ENCODE peak calls at places on chromosomes 5 and 9, in six cellular contexts. S, I, C, Z, J and T are unnamed samples.
A peak's percentile ranks its signal among the peaks of the same experiment; 100 is the strongest.

GRCh38 chr5:131735393-131735792 is 61.4 kb downstream of the FNIP1 start:
- DNase-seq in Z (no peak), C (no peak), J (no peak), I (no peak), S (no peak), T (no peak)

GRCh38 chr5:142108432-142109355 is at the start of gene NDFIP1:
- DNase-seq in I (peak; percentile 68), J (peak; percentile 87), S (peak; percentile 97), Z (peak; percentile 54), C (peak; percentile 95), T (peak; percentile 85)

GRCh38 chr9:79572891-79573696 is 1.3 kb downstream of the TLE4 start:
- DNase-seq in Z (no peak), S (peak; percentile 90), I (no peak), J (peak; percentile 65), C (peak; percentile 89), T (peak; percentile 48)

GRCh38 chr5:1011226-1011631 is 2.6 kb downstream of the NKD2 start:
- DNase-seq in C (peak; percentile 74), J (peak; percentile 66), S (no peak), I (peak; percentile 82), Z (peak; percentile 38), T (peak; percentile 84)

GRCh38 chr5:124719346-124719967 is 27.0 kb downstream of the ZNF608 start:
- DNase-seq in I (no peak), J (no peak), Z (no peak), C (no peak), S (no peak), T (no peak)

GRCh38 chr5:34656700-34657549 is 797 bp downstream of the RAI14 start:
- DNase-seq in I (no peak), J (peak; percentile 15), C (no peak), Z (no peak), S (no peak), T (peak; percentile 56)

GRCh38 chr5:157047898-157048297 is 11.0 kb downstream of the HAVCR1 start:
- DNase-seq in Z (no peak), S (no peak), I (no peak), C (no peak), J (no peak), T (no peak)

GRCh38 chr5:103764403-103764802 is 201.8 kb upstream of the NUDT12 start:
- DNase-seq in J (no peak), S (no peak), I (no peak), C (no peak), Z (no peak), T (no peak)

GRCh38 chr9:87554177-87554940 is 56.7 kb downstream of the DAPK1 start:
- DNase-seq in J (no peak), C (no peak), Z (no peak), I (no peak), S (no peak), T (no peak)

GRCh38 chr5:15620501-15620900 is 120.5 kb downstream of the FBXL7 start:
- DNase-seq in Z (no peak), I (no peak), C (no peak), S (no peak), J (no peak), T (no peak)

GRCh38 chr5:1445313-1445894 is at the start of gene SLC6A3:
- DNase-seq in S (peak; percentile 85), I (no peak), J (peak; percentile 44), C (no peak), Z (no peak), T (no peak)

GRCh38 chr5:39256472-39256871 is 37.1 kb upstream of the FYB1 start:
- DNase-seq in C (no peak), J (no peak), S (no peak), Z (no peak), I (no peak), T (peak; percentile 33)

GRCh38 chr9:86454701-86455402 is 100.6 kb upstream of the TUT7 start:
- DNase-seq in S (no peak), Z (no peak), I (no peak), C (no peak), J (no peak), T (no peak)

GRCh38 chr9:93288341-93288740 is 104.4 kb downstream of the WNK2 start:
- DNase-seq in Z (peak; percentile 33), C (no peak), S (no peak), J (no peak), I (no peak), T (no peak)

GRCh38 chr9:72788966-72789365 is 163.9 kb downstream of the ALDH1A1 start:
- DNase-seq in C (no peak), I (no peak), S (no peak), Z (no peak), J (no peak), T (no peak)

GRCh38 chr9:124769451-124770358 is 1.4 kb downstream of the NR6A1 start:
- DNase-seq in C (peak; percentile 69), Z (peak; percentile 51), S (no peak), J (peak; percentile 18), I (no peak), T (peak; percentile 57)

GRCh38 chr9:14314424-14314928 is 535 bp upstream of the NFIB start:
- DNase-seq in S (no peak), Z (peak; percentile 57), I (peak; percentile 26), C (no peak), J (peak; percentile 7), T (peak; percentile 25)

GRCh38 chr5:143376911-143377838 is 26.3 kb downstream of the NR3C1 start:
- DNase-seq in Z (no peak), S (no peak), J (no peak), C (no peak), I (no peak), T (no peak)